ENCODE peak calls at places on chromosomes 11 and 22, in four cellular contexts. One of them, this sample, is unnamed.

GRCh38 chr22:43310798-43311197 is 32.4 kb downstream of the SCUBE1 start:
- DNase-seq in fibroblast of pulmonary artery: no peak
- DNase-seq in T-cell: no peak
- DNase-seq in fibroblast of the aortic adventitia: no peak
- DNase-seq in this sample: no peak

GRCh38 chr11:43517518-43517917 is 158.8 kb downstream of the TTC17 start:
- DNase-seq in fibroblast of pulmonary artery: no peak
- DNase-seq in T-cell: no peak
- DNase-seq in fibroblast of the aortic adventitia: no peak
- DNase-seq in this sample: no peak

GRCh38 chr22:50089231-50090140 is at the start of gene MOV10L1:
- DNase-seq in fibroblast of pulmonary artery: peak
- DNase-seq in T-cell: peak
- DNase-seq in fibroblast of the aortic adventitia: no peak
- DNase-seq in this sample: no peak

GRCh38 chr22:46568102-46568809 is 30.8 kb upstream of the CELSR1 start:
- DNase-seq in fibroblast of pulmonary artery: no peak
- DNase-seq in T-cell: no peak
- DNase-seq in fibroblast of the aortic adventitia: no peak
- DNase-seq in this sample: no peak

GRCh38 chr22:22926359-22927195 is 39.0 kb downstream of the IGLL5 start:
- DNase-seq in fibroblast of pulmonary artery: no peak
- DNase-seq in T-cell: no peak
- DNase-seq in fibroblast of the aortic adventitia: no peak
- DNase-seq in this sample: no peak

GRCh38 chr22:39814899-39815298 is 78.7 kb downstream of the ENTHD1 start:
- DNase-seq in fibroblast of pulmonary artery: peak
- DNase-seq in T-cell: no peak
- DNase-seq in fibroblast of the aortic adventitia: no peak
- DNase-seq in this sample: no peak

GRCh38 chr11:130146797-130147196 is 12.8 kb upstream of the ST14 start:
- DNase-seq in fibroblast of pulmonary artery: no peak
- DNase-seq in T-cell: no peak
- DNase-seq in fibroblast of the aortic adventitia: no peak
- DNase-seq in this sample: no peak

GRCh38 chr22:30196141-30196866 is 50.3 kb downstream of the LIF start:
- DNase-seq in fibroblast of pulmonary artery: peak
- DNase-seq in T-cell: peak
- DNase-seq in fibroblast of the aortic adventitia: peak
- DNase-seq in this sample: no peak

GRCh38 chr11:111422494-111423249 is 43.6 kb upstream of the POU2AF1 start:
- DNase-seq in fibroblast of pulmonary artery: peak
- DNase-seq in T-cell: peak
- DNase-seq in fibroblast of the aortic adventitia: peak
- DNase-seq in this sample: peak

GRCh38 chr11:27718346-27718852 is 18.1 kb upstream of the BDNF start:
- DNase-seq in fibroblast of pulmonary artery: peak
- DNase-seq in T-cell: no peak
- DNase-seq in fibroblast of the aortic adventitia: peak
- DNase-seq in this sample: no peak

GRCh38 chr11:103420593-103420992 is 311.4 kb downstream of the DYNC2H1 start:
- DNase-seq in fibroblast of pulmonary artery: peak
- DNase-seq in T-cell: no peak
- DNase-seq in fibroblast of the aortic adventitia: peak
- DNase-seq in this sample: no peak

GRCh38 chr11:13963949-13964770 is 1.6 kb downstream of the SPON1 start:
- DNase-seq in fibroblast of pulmonary artery: no peak
- DNase-seq in T-cell: no peak
- DNase-seq in fibroblast of the aortic adventitia: no peak
- DNase-seq in this sample: no peak

GRCh38 chr11:36354221-36355003 is 58.3 kb downstream of the PRR5L start:
- DNase-seq in fibroblast of pulmonary artery: peak
- DNase-seq in T-cell: no peak
- DNase-seq in fibroblast of the aortic adventitia: peak
- DNase-seq in this sample: no peak

GRCh38 chr11:36116161-36116560 is 172.3 kb downstream of the LDLRAD3 start:
- DNase-seq in fibroblast of pulmonary artery: peak
- DNase-seq in T-cell: no peak
- DNase-seq in fibroblast of the aortic adventitia: no peak
- DNase-seq in this sample: no peak

GRCh38 chr11:19873730-19874129 is 161.1 kb downstream of the NAV2 start:
- DNase-seq in fibroblast of pulmonary artery: no peak
- DNase-seq in T-cell: no peak
- DNase-seq in fibroblast of the aortic adventitia: no peak
- DNase-seq in this sample: no peak

GRCh38 chr11:16917941-16918340 is 96.3 kb downstream of the PLEKHA7 start:
- DNase-seq in fibroblast of pulmonary artery: peak
- DNase-seq in T-cell: no peak
- DNase-seq in fibroblast of the aortic adventitia: no peak
- DNase-seq in this sample: no peak

GRCh38 chr11:124759268-124760204 is 2.6 kb downstream of the ESAM start:
- DNase-seq in fibroblast of pulmonary artery: peak
- DNase-seq in T-cell: no peak
- DNase-seq in fibroblast of the aortic adventitia: no peak
- DNase-seq in this sample: no peak

GRCh38 chr11:79332017-79332416 is 108.8 kb downstream of the TENM4 start:
- DNase-seq in fibroblast of pulmonary artery: peak
- DNase-seq in T-cell: no peak
- DNase-seq in fibroblast of the aortic adventitia: peak
- DNase-seq in this sample: no peak

GRCh38 chr11:128187829-128188228 is 399.5 kb downstream of the ETS1 start:
- DNase-seq in fibroblast of pulmonary artery: no peak
- DNase-seq in T-cell: no peak
- DNase-seq in fibroblast of the aortic adventitia: no peak
- DNase-seq in this sample: no peak

GRCh38 chr11:33869511-33870422 is 22.1 kb downstream of the LMO2 start:
- DNase-seq in fibroblast of pulmonary artery: peak
- DNase-seq in T-cell: no peak
- DNase-seq in fibroblast of the aortic adventitia: peak
- DNase-seq in this sample: no peak

GRCh38 chr22:26547426-26547825 is 35.2 kb upstream of the TFIP11 start:
- DNase-seq in fibroblast of pulmonary artery: no peak
- DNase-seq in T-cell: no peak
- DNase-seq in fibroblast of the aortic adventitia: no peak
- DNase-seq in this sample: no peak

GRCh38 chr11:34425863-34426262 is 12.9 kb upstream of the CAT start:
- DNase-seq in fibroblast of pulmonary artery: no peak
- DNase-seq in T-cell: no peak
- DNase-seq in fibroblast of the aortic adventitia: peak
- DNase-seq in this sample: no peak

GRCh38 chr11:66639066-66639813 is 737 bp downstream of the RBM4 start:
- DNase-seq in fibroblast of pulmonary artery: peak
- DNase-seq in T-cell: no peak
- DNase-seq in fibroblast of the aortic adventitia: peak
- DNase-seq in this sample: peak

GRCh38 chr11:122617297-122617696 is 38.2 kb upstream of the UBASH3B start:
- DNase-seq in fibroblast of pulmonary artery: no peak
- DNase-seq in T-cell: no peak
- DNase-seq in fibroblast of the aortic adventitia: no peak
- DNase-seq in this sample: no peak